ENCODE peak calls at places on chromosomes 13 and 19, in nine cellular contexts. A is activated T-cell treated with anti-CD3 and anti-CD28 coated beads, Interleukin-2, amount 50 U/mL, for 4 hours; D is tibial artery; W is HFFc6; T is activated CD4-positive, alpha-beta T cell treated with anti-CD3 and anti-CD28 coated beads, Interleukin-2, amount 50 U/mL, for 1 hour; O is NCI-H1694 treated with DMSO at 0.1 percent for 48 hours; E is NCI-H2227 treated with DMSO at 0.1 percent for 48 hours; Q is NCI-H1417; S is fibroblast of villous mesenchyme. Z is an unnamed sample.

GRCh38 chr19:33199441-33200265 is 5.5 kb downstream of the LRP3 start:
- DNase-seq in Q (no peak), O (no peak), E (no peak), D (no peak), S (no peak), W (no peak), A (no peak), T (no peak), Z (no peak)

GRCh38 chr19:46384396-46384795 is 29.0 kb downstream of the CCDC8 start:
- DNase-seq in D (peak), E (no peak), S (no peak), W (no peak), T (no peak), A (no peak), O (peak), Q (no peak), Z (no peak)

GRCh38 chr19:3265432-3265831 is 41.0 kb downstream of the CELF5 start:
- DNase-seq in S (no peak), A (no peak), T (no peak), W (no peak), O (no peak), Q (no peak), E (no peak), D (no peak), Z (no peak)

GRCh38 chr13:99465454-99465853 is 35.8 kb upstream of the TM9SF2 start:
- DNase-seq in O (peak), W (no peak), D (no peak), E (peak), S (no peak), Q (peak), T (no peak), A (no peak), Z (no peak)

GRCh38 chr19:49155005-49155826 is at the start of gene HRC:
- DNase-seq in A (no peak), T (no peak), W (no peak), O (no peak), S (no peak), E (no peak), Q (no peak), D (no peak), Z (no peak)

GRCh38 chr19:4369888-4370260 is 26.5 kb downstream of the MPND start:
- DNase-seq in S (peak), O (peak), Q (no peak), E (no peak), T (peak), D (peak), W (no peak), A (peak), Z (peak)

GRCh38 chr13:93416943-93417342 is 190.3 kb downstream of the GPC6 start:
- DNase-seq in A (no peak), D (no peak), Q (no peak), T (no peak), W (no peak), E (no peak), S (no peak), O (no peak), Z (peak)

GRCh38 chr19:6769006-6769637 is 1.9 kb upstream of the SH2D3A start:
- DNase-seq in O (no peak), W (no peak), D (no peak), E (no peak), A (no peak), T (no peak), Q (no peak), S (peak), Z (peak)

GRCh38 chr13:77328819-77329132 is 1.9 kb upstream of the MYCBP2 start:
- DNase-seq in T (no peak), D (no peak), W (no peak), E (no peak), O (peak), S (no peak), A (no peak), Q (no peak), Z (no peak)

GRCh38 chr19:21466627-21467026 is 38.8 kb upstream of the ZNF429 start:
- DNase-seq in S (no peak), W (no peak), O (no peak), A (no peak), Q (no peak), T (no peak), E (no peak), D (no peak), Z (no peak)

GRCh38 chr19:9735986-9736385 is 32.6 kb downstream of the ZNF846 start:
- DNase-seq in E (no peak), W (no peak), S (no peak), O (no peak), Q (no peak), A (no peak), T (no peak), D (no peak), Z (no peak)

GRCh38 chr19:29040291-29040690 is 172.7 kb downstream of the UQCRFS1 start:
- DNase-seq in S (no peak), D (no peak), O (no peak), Q (no peak), T (no peak), W (no peak), E (peak), A (no peak), Z (no peak)

GRCh38 chr13:37602743-37603381 is 4.3 kb upstream of the POSTN start:
- DNase-seq in W (peak), Q (no peak), D (no peak), E (no peak), A (no peak), O (peak), S (peak), T (no peak), Z (peak)

GRCh38 chr13:20043207-20043925 is 84.8 kb downstream of the ZMYM2 start:
- DNase-seq in W (no peak), O (no peak), S (no peak), E (no peak), Q (no peak), T (no peak), A (no peak), D (no peak), Z (no peak)

GRCh38 chr13:94858856-94859811 is 146.8 kb upstream of the SOX21 start:
- DNase-seq in D (peak), O (no peak), A (no peak), W (no peak), Q (no peak), E (no peak), T (no peak), S (peak), Z (peak)

GRCh38 chr13:30454991-30455390 is 10.7 kb downstream of the HMGB1 start:
- DNase-seq in A (no peak), D (no peak), T (no peak), O (no peak), S (no peak), Q (no peak), E (no peak), W (no peak), Z (no peak)

GRCh38 chr19:1911995-1912394 is 6.8 kb downstream of the ADAT3 start:
- DNase-seq in T (no peak), W (no peak), S (no peak), O (no peak), Q (no peak), D (no peak), A (no peak), E (no peak), Z (no peak)